ENCODE peak calls at places on chromosome 7, in five cellular contexts. Y is Panc1, B is hepatocyte, Q is GM23338, V is lower lobe of right lung. Z is an unnamed sample. For H3K27me3 and H3K36me3, the result is how much of the 10 kb centered on the place peaks cover.

GRCh38 chr7:112350596-112350995 is 99.7 kb upstream of the IFRD1 start:
- DNase-seq in Y (no peak), B (no peak), Q (no peak), V (no peak), Z (no peak)

GRCh38 chr7:4079366-4079765 is 602.7 kb upstream of the FOXK1 start:
- DNase-seq in Y (no peak), B (no peak), Q (no peak), V (no peak), Z (no peak)

GRCh38 chr7:15462721-15463389 is 99.0 kb downstream of the AGMO start:
- DNase-seq in Y (no peak), B (no peak), Q (no peak), V (no peak), Z (no peak)

GRCh38 chr7:41189866-41190265 is 513.0 kb downstream of the INHBA start:
- DNase-seq in Y (peak), B (peak), Q (no peak), V (no peak), Z (no peak)

GRCh38 chr7:3301831-3302618 is 973 bp downstream of the SDK1 start:
- DNase-seq in Y (peak), B (peak), Q (peak), V (no peak), Z (peak)

GRCh38 chr7:108012499-108013430 is 9.8 kb upstream of the LAMB1 start:
- DNase-seq in Y (no peak), B (peak), Q (no peak), V (no peak), Z (no peak)

GRCh38 chr7:36165802-36166201 is 12.7 kb downstream of the EEPD1 start:
- DNase-seq in Y (no peak), B (no peak), Q (peak), V (no peak), Z (no peak)

GRCh38 chr7:93036807-93037206 is 81.0 kb downstream of the SAMD9 start:
- DNase-seq in Y (no peak), B (no peak), Q (no peak), V (no peak), Z (no peak)

GRCh38 chr7:154804449-154804848 is 198.5 kb downstream of the PAXIP1 start:
- DNase-seq in Y (no peak), B (no peak), Q (no peak), V (no peak), Z (no peak)

GRCh38 chr7:45576249-45576929 is 2.2 kb downstream of the ADCY1 start:
- DNase-seq in Y (no peak), B (no peak), Q (no peak), V (no peak), Z (no peak)

GRCh38 chr7:30681262-30682130 is 760 bp downstream of the CRHR2 start:
- DNase-seq in Y (no peak), B (no peak), Q (peak), V (peak), Z (peak)

GRCh38 chr7:153103219-153103618 is 343.7 kb downstream of the ACTR3B start:
- DNase-seq in Y (no peak), B (no peak), Q (peak), V (no peak), Z (no peak)

GRCh38 chr7:44278451-44279161 is 46.8 kb downstream of the CAMK2B start:
- DNase-seq in Y (no peak), B (no peak), Q (no peak), V (peak), Z (no peak)

GRCh38 chr7:127253289-127254162 is 785 bp upstream of the GRM8 start:
- DNase-seq in Y (peak), B (peak), Q (peak), V (peak), Z (peak)

GRCh38 chr7:82700739-82701138 is 257.2 kb upstream of the CACNA2D1 start:
- DNase-seq in Y (no peak), B (peak), Q (peak), V (no peak), Z (no peak)

GRCh38 chr7:4733936-4734528 is 41.4 kb upstream of the AP5Z1 start:
- DNase-seq in Y (no peak), B (no peak), Q (no peak), V (no peak), Z (no peak)

GRCh38 chr7:106802589-106802988 is 62.5 kb upstream of the PIK3CG start:
- DNase-seq in Y (no peak), B (no peak), Q (no peak), V (no peak), Z (no peak)

GRCh38 chr7:95335093-95335492 is 10.8 kb upstream of the PON1 start:
- DNase-seq in Y (no peak), B (no peak), Q (no peak), V (no peak), Z (no peak)

GRCh38 chr7:141748401-141748800 is 10.2 kb downstream of the SSBP1 start:
- DNase-seq in Y (no peak), B (no peak), Q (no peak), V (no peak), Z (no peak)

GRCh38 chr7:36245900-36246299 is 92.8 kb downstream of the EEPD1 start:
- DNase-seq in Y (no peak), B (no peak), Q (no peak), V (no peak), Z (no peak)

GRCh38 chr7:90824386-90825307 is 228.5 kb downstream of the CDK14 start:
- DNase-seq in Y (no peak), B (no peak), Q (no peak), V (no peak), Z (no peak)

GRCh38 chr7:70630647-70631457 is 501.1 kb upstream of the GALNT17 start:
- DNase-seq in Y (no peak), B (peak), Q (no peak), V (no peak), Z (peak)

GRCh38 chr7:84073476-84073875 is 121.1 kb downstream of the SEMA3A start:
- DNase-seq in Y (no peak), B (no peak), Q (no peak), V (no peak), Z (no peak)

GRCh38 chr7:55119571-55119970 is 100.8 kb downstream of the EGFR start:
- DNase-seq in Y (no peak), B (no peak), Q (no peak), V (no peak), Z (no peak)

GRCh38 chr7:112084506-112084905 is 121.7 kb downstream of the DOCK4 start:
- DNase-seq in Y (no peak), B (no peak), Q (no peak), V (peak), Z (no peak)

GRCh38 chr7:6271091-6271658 is 1.2 kb downstream of the CYTH3 start:
- DNase-seq in Y (no peak), B (peak), Q (peak), V (peak), Z (peak)

GRCh38 chr7:158124671-158125079 is 462.9 kb downstream of the PTPRN2 start:
- DNase-seq in Y (no peak), B (no peak), Q (no peak), V (no peak), Z (no peak)

GRCh38 chr7:92503767-92504166 is 24.6 kb downstream of the PEX1 start:
- DNase-seq in Y (no peak), B (no peak), Q (no peak), V (no peak), Z (no peak)

DNA sequence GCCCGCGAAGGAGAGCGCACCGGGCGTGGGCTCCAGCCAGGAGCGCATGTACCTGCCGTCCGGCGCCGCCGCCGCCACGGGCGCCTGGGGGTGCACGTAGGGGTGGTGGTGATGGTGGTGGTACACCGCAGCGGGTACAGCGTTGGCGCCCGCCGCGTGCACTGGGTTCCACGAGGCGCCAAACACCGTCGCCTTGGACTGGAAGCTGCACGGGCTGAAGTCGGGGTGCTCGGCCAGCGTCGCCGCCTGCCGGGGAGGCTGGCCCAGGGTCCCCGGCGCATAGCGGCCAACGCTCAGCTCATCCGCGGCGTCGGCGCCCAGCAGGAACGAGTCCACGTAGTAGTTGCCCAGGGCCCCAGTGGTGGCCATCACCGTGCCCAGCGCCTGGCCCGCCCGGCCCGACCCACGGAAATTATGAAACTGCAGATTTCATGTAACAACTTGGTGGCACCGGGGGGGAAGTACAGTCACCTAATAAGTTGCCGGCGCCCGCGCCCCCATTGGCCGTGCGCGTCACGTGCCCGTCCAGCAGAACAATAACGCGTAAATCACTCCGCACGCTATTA is at the start of gene HOXA9:
- DNase-seq in Y (no peak), B (no peak), Q (peak), V (peak), Z (no peak)
- H3K27me3 ChIP-seq in Y (under half), B (half or more), Q (half or more), V (half or more), Z (half or more)

DNA sequence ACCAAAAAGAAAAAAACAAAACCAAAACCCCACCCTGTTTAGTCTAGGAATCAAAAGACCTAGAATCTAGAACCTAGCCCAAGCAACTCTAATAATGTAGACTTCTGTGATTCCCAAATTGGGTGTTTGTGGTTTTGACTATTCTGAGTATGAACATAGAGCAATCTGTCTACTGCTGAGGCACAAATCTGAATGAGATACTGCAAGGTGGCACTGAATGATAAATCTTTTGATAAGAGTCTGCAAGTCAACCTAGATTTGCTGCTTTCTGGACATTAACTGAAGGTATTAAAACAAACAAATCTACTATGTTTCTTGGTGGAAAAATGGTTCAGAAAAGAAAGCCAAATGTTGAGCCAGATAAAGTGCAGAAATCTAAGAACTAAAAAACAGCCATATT is 50.6 kb downstream of the IRF5 start:
- DNase-seq in Y (no peak), B (no peak), Q (no peak), V (no peak), Z (no peak)
- H3K36me3 ChIP-seq in Y (half or more), B (under half), Q (under half), V (half or more), Z (under half)

DNA sequence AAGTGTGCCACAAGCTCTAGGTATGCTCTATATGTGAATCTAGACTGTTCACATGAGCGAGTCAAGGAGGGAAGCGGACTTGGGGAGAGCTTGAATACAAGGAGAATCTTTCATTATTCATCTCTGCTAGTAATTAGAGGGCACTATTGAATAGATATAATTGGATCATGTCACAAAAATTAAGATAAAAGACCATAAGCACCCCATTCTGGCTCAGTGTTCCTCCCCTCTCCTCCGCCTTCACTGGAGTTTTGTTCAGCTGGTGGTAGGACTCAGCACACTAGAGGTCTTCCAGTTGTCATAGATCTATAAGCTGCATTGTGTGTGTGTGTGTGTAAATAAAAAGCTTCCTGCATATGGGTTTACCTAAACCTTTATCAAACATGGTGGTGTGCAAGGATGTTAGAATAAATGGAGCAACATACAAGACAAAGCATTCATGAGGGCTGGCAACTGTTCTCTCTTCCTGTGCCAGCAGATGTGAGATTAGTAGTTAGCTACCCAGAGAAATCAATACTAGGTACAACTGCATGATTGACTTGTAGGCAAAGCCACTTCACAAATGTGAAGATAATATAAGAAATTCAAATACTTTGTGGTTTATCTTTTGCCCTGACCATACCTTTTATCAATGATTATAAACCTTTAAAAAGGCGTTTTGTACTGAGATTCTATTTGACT is 142.6 kb downstream of the CREB5 start:
- DNase-seq in Y (no peak), B (no peak), Q (no peak), V (no peak), Z (no peak)
- H3K27ac ChIP-seq in Y (no peak), B (no peak), Q (no peak), V (no peak), Z (no peak)

GRCh38 chr7:1590887-1591286 is 21.1 kb upstream of the PSMG3 start:
- DNase-seq in Y (no peak), B (no peak), Q (no peak), V (no peak), Z (no peak)

GRCh38 chr7:1590476-1590875 is 20.6 kb upstream of the PSMG3 start:
- DNase-seq in Y (no peak), B (no peak), Q (no peak), V (no peak), Z (no peak)

GRCh38 chr7:1592299-1592842 is 22.5 kb upstream of the PSMG3 start:
- DNase-seq in Y (no peak), B (no peak), Q (no peak), V (no peak), Z (no peak)

GRCh38 chr7:1591876-1592275 is 22.0 kb upstream of the PSMG3 start:
- DNase-seq in Y (no peak), B (no peak), Q (no peak), V (no peak), Z (no peak)

DNA sequence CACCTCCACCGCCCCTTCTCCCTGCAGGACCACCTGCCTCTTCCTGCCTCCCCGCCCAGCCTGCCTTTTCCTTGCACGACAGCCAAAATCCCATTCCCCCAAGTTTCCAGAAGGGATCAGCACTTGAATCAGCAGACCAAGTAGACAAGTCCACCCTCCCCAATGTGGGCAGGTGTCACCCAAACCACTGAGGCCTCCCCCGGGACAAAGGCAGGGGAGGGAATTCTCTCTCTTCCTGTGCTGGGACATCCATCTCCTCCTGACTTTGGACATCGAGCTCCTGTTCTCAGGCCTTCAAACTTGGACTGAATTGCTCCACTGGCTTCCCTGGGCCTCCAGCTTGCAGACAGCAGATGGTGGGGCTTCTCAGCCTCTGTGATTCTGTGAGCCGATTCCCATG is 21.6 kb upstream of the PSMG3 start:
- DNase-seq in Y (no peak), B (no peak), Q (no peak), V (no peak), Z (no peak)
- H3K27me3 ChIP-seq in Y (under half), B (under half), Q (under half), V (under half), Z (under half)